ENCODE peak calls at places on chromosomes 13 and 19, in ten cellular contexts. T, N, F, G, J, V, O, I, P and X are unnamed samples.

GRCh38 chr13:20136781-20137703 is 23.8 kb downstream of the GJA3 start:
- DNase-seq in J (no peak), N (no peak), O (no peak), P (no peak), F (no peak), T (no peak), V (peak), G (no peak), I (no peak), X (no peak)

GRCh38 chr13:113948034-113948742 is 25.7 kb downstream of the C13orf46 start:
- DNase-seq in T (no peak), N (no peak), G (no peak), I (no peak), P (no peak), O (no peak), V (no peak), J (no peak), F (no peak), X (no peak)

GRCh38 chr13:106919638-106920037 is 351.7 kb upstream of the ARGLU1 start:
- DNase-seq in G (peak), J (no peak), O (no peak), F (peak), V (no peak), I (peak), T (no peak), P (no peak), N (no peak), X (no peak)

GRCh38 chr19:38710416-38710702 is 33.9 kb downstream of the CAPN12 start:
- DNase-seq in P (no peak), G (no peak), I (no peak), V (no peak), O (no peak), J (no peak), F (no peak), T (no peak), N (no peak), X (no peak)

GRCh38 chr19:12983561-12984142 is 11.6 kb upstream of the NFIX start:
- DNase-seq in N (peak), O (peak), T (peak), G (peak), V (peak), F (peak), I (peak), P (no peak), J (peak), X (peak)

GRCh38 chr13:103788061-103788652 is 721.9 kb upstream of the SLC10A2 start:
- DNase-seq in O (no peak), J (no peak), G (peak), T (no peak), F (peak), V (no peak), P (no peak), I (no peak), N (no peak), X (no peak)

GRCh38 chr19:17347361-17347760 is 10.0 kb downstream of the GTPBP3 start:
- DNase-seq in O (no peak), P (no peak), I (no peak), J (no peak), G (no peak), N (no peak), V (no peak), T (peak), F (peak), X (no peak)

GRCh38 chr19:860481-861098 is 1.1 kb downstream of the CFD start:
- DNase-seq in I (no peak), P (no peak), F (no peak), N (peak), V (peak), G (no peak), T (peak), J (peak), O (peak), X (peak)

GRCh38 chr13:74288361-74288911 is 154.2 kb upstream of the KLF12 start:
- DNase-seq in G (no peak), T (no peak), N (peak), F (peak), P (no peak), J (no peak), I (no peak), V (peak), O (no peak), X (no peak)

GRCh38 chr19:9309974-9310446 is 372 bp upstream of the ZNF699 start:
- DNase-seq in N (peak), G (peak), J (peak), T (peak), P (no peak), V (peak), I (peak), F (no peak), O (no peak), X (peak)

GRCh38 chr13:32947886-32948285 is 68.3 kb upstream of the KL start:
- DNase-seq in P (no peak), F (no peak), I (no peak), J (no peak), N (no peak), V (no peak), O (no peak), T (no peak), G (no peak), X (no peak)

GRCh38 chr19:45499196-45500180 is 1.2 kb downstream of the PPM1N start:
- DNase-seq in I (no peak), T (no peak), V (no peak), J (no peak), G (peak), F (peak), P (no peak), O (no peak), N (no peak), X (no peak)

GRCh38 chr13:51643882-51644281 is 59.6 kb downstream of the WDFY2 start:
- DNase-seq in T (peak), N (no peak), J (peak), V (no peak), I (no peak), F (peak), P (no peak), O (no peak), G (no peak), X (no peak)

GRCh38 chr19:42290523-42291436 is 11.2 kb upstream of the PRR19 start:
- DNase-seq in J (no peak), I (peak), O (no peak), T (no peak), F (peak), G (no peak), N (no peak), P (no peak), V (no peak), X (no peak)

GRCh38 chr13:98548230-98548629 is 28.7 kb downstream of the STK24 start:
- DNase-seq in V (no peak), O (no peak), T (peak), J (no peak), N (no peak), F (no peak), G (no peak), P (no peak), I (no peak), X (no peak)

GRCh38 chr13:70579941-70580340 is 471.7 kb upstream of the KLHL1 start:
- DNase-seq in F (no peak), T (no peak), I (no peak), V (no peak), J (no peak), O (no peak), P (no peak), G (no peak), N (no peak), X (no peak)

GRCh38 chr13:73672492-73672891 is 461.7 kb downstream of the KLF12 start:
- DNase-seq in I (no peak), J (no peak), O (no peak), T (no peak), P (no peak), F (peak), N (no peak), V (no peak), G (no peak), X (no peak)

GRCh38 chr19:1680976-1681375 is 28.6 kb upstream of the TCF3 start:
- DNase-seq in G (no peak), O (no peak), F (no peak), J (no peak), N (no peak), I (no peak), P (no peak), T (no peak), V (no peak), X (no peak)

GRCh38 chr13:79295906-79296564 is 110.0 kb downstream of the RBM26 start:
- DNase-seq in O (no peak), I (no peak), N (no peak), F (peak), G (no peak), T (peak), P (no peak), V (peak), J (no peak), X (no peak)

GRCh38 chr13:20359335-20359734 is 127.2 kb upstream of the GJB6 start:
- DNase-seq in T (peak), J (peak), V (no peak), I (no peak), N (no peak), P (no peak), G (no peak), O (no peak), F (no peak), X (no peak)

GRCh38 chr19:55472463-55472862 is 4.0 kb upstream of the ZNF628 start:
- DNase-seq in T (peak), I (no peak), V (no peak), F (no peak), J (peak), P (no peak), N (no peak), G (no peak), O (no peak), X (no peak)

GRCh38 chr13:44903596-44903995 is 85.7 kb downstream of the NUFIP1 start:
- DNase-seq in N (no peak), J (no peak), G (peak), T (peak), V (peak), P (no peak), F (no peak), O (peak), I (peak), X (peak)

GRCh38 chr19:48644839-48645651 is 942 bp downstream of the CA11 start:
- DNase-seq in N (peak), I (peak), O (peak), G (peak), T (peak), J (peak), P (no peak), F (peak), V (peak), X (peak)
- TF ChIP-seq POLR2A in N (peak), I (peak), O (no peak), G (no peak), T (no peak), J (peak), P (no peak), F (no peak), V (no peak), X (no peak)

GRCh38 chr13:24127116-24127631 is 33.3 kb upstream of the SPATA13 start:
- DNase-seq in P (peak), F (no peak), G (no peak), V (peak), I (no peak), N (no peak), T (peak), O (no peak), J (no peak), X (no peak)
- H3K4me3 ChIP-seq in P (no peak), F (no peak), G (no peak), V (no peak), I (no peak), N (no peak), T (no peak), O (no peak), J (peak), X (no peak)

DNA sequence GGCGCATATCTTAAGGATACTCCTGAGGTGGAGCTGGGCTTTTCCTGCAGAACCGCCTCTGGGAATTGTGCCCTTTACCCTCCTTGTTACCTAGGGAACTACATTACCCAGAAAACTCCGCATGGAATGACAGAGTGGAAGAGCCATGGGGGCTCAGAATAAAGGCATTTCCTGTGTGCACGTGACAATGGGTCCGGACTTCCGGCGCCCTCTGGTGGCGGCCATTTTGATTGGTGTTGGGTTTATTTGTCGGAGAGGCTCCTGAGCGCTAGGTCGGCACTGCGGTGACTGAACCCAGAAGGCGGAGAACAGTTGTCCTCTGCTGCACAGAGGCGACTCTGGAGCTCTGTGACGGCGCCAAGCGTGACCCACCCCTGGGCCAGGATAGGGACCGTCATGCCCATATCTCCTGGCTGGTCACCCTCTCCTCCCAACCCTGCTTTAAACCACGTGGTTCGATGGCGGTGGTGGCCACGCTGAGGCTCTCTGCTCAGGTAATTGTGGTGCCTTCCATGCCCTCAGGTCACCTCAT is at the start of gene ZNF587B:
- DNase-seq in V (peak), G (peak), T (peak), P (no peak), N (peak), O (peak), F (peak), I (peak), J (peak), X (peak)
- TF ChIP-seq POLR2A in V (no peak), G (no peak), T (no peak), P (no peak), N (no peak), O (no peak), F (no peak), I (no peak), J (no peak), X (no peak)

DNA sequence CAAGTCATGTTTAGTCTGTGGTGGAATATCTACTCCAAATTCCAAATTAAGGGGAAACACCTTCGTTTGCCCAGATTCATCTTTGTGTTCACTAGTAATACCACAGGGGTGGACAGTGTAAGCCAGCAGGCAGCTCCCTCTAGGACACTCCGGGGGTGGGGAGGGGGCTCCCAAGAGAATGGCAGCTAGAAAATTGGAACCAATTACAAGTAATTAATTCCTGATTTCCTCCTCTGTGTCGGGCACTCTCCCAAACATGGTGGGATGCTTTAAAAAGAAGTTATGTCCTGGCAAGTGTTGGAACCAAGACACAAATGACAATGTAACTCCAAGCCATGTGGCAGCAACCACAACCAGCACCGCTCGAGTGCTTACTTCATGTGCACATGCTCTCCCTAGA is 5.9 kb downstream of the COL4A1 start:
- DNase-seq in O (no peak), G (no peak), J (no peak), T (no peak), V (no peak), N (no peak), I (peak), P (no peak), F (no peak), X (no peak)
- H3K4me3 ChIP-seq in O (peak), G (no peak), J (no peak), T (no peak), V (no peak), N (no peak), I (no peak), P (no peak), F (no peak), X (no peak)

GRCh38 chr19:53868892-53869804 is 1.5 kb downstream of the MYADM start:
- DNase-seq in P (no peak), N (peak), O (peak), I (peak), F (peak), T (peak), G (peak), J (peak), V (peak), X (peak)
- TF ChIP-seq POLR2A in P (no peak), N (peak), O (peak), I (peak), F (peak), T (peak), G (peak), J (no peak), V (no peak), X (peak)

DNA sequence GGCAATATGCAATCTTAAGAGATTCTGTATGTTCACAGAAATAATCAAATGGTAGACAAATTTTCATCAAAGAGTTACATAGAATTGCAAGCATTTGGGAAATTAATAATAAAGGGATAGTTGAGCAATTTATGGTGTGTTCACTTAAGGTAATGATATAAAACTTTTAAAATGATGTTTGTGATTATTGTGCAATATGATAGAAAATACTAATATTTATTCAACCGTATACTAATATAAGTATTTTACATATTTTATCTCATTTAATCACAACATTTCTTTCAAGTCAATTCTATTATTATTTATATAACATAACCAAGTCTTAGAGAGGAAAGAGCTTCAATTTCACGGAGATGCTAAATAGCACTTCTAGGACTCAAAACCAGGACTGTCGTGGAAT is 716.8 kb upstream of the MIR17HG start:
- DNase-seq in N (no peak), F (no peak), G (no peak), I (no peak), O (no peak), P (no peak), J (no peak), V (no peak), T (no peak), X (no peak)
- H3K4me3 ChIP-seq in N (no peak), F (no peak), G (no peak), I (no peak), O (no peak), P (no peak), J (no peak), V (no peak), T (no peak), X (no peak)

DNA sequence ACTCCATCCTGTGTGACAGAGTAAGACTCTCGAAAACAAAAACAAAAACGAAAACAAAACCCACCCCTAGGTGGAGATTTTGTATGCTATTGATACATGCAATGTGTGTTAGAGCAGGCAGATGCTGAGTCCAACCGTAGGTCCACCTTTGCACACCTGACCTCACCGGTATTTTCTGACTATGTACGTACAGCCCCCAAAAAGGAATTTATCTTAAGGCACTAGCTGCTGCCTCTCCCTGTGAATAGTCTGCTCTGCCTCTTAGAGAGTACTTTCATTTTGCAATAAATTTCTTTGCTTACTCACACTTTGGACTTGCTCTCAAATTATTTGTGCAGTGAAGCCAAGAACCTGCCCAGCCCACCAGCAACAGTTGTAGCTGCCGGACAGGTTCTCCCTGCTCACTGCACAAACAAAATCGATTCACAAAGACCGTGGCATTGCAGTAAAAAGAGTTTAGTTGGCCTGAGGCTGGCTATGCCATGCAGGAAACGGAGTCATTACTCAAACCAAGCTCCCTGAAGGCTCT is 8.2 kb upstream of the ZNF77 start:
- DNase-seq in G (no peak), T (no peak), J (no peak), P (no peak), F (no peak), I (no peak), O (peak), N (peak), V (peak), X (no peak)
- TF ChIP-seq POLR2A in G (peak), T (no peak), J (no peak), P (no peak), F (no peak), I (no peak), O (no peak), N (peak), V (no peak), X (no peak)